ENCODE peak calls at places on chromosomes 3 and 15, in seven cellular contexts. One of them, this sample, is unnamed.

GRCh38 chr15:58628206-58629057 is 121.1 kb downstream of the ADAM10 start:
- DNase-seq in lower leg skin: no peak
- DNase-seq in ovary: no peak
- DNase-seq in spleen: no peak
- DNase-seq in GM12891: no peak
- DNase-seq in uterus: no peak
- DNase-seq in testis: no peak
- DNase-seq in this sample: no peak

GRCh38 chr3:24494616-24495333 is at the start of gene THRB:
- DNase-seq in lower leg skin: peak
- DNase-seq in ovary: peak
- DNase-seq in uterus: peak
- DNase-seq in testis: peak
- DNase-seq in GM12891: peak
- DNase-seq in spleen: peak
- DNase-seq in this sample: no peak

GRCh38 chr15:58666957-58667356 is 82.5 kb downstream of the ADAM10 start:
- DNase-seq in lower leg skin: no peak
- DNase-seq in ovary: no peak
- DNase-seq in GM12891: no peak
- DNase-seq in testis: no peak
- DNase-seq in spleen: no peak
- DNase-seq in uterus: no peak
- DNase-seq in this sample: no peak

GRCh38 chr15:67149859-67150824 is 84.7 kb downstream of the SMAD3 start:
- DNase-seq in uterus: peak
- DNase-seq in ovary: peak
- DNase-seq in GM12891: no peak
- DNase-seq in lower leg skin: no peak
- DNase-seq in testis: peak
- DNase-seq in spleen: no peak
- DNase-seq in this sample: peak

GRCh38 chr3:20075197-20075596 is 35.0 kb downstream of the KAT2B start:
- DNase-seq in lower leg skin: no peak
- DNase-seq in uterus: no peak
- DNase-seq in spleen: no peak
- DNase-seq in ovary: no peak
- DNase-seq in testis: no peak
- DNase-seq in GM12891: no peak
- DNase-seq in this sample: no peak

GRCh38 chr3:10344147-10344943 is 23.4 kb upstream of the SEC13 start:
- DNase-seq in uterus: peak
- DNase-seq in lower leg skin: no peak
- DNase-seq in testis: peak
- DNase-seq in spleen: peak
- DNase-seq in ovary: no peak
- DNase-seq in GM12891: peak
- DNase-seq in this sample: no peak

GRCh38 chr15:67456677-67457529 is 64.0 kb upstream of the C15orf61 start:
- DNase-seq in lower leg skin: peak
- DNase-seq in testis: peak
- DNase-seq in uterus: peak
- DNase-seq in GM12891: peak
- DNase-seq in spleen: peak
- DNase-seq in ovary: peak
- DNase-seq in this sample: peak

GRCh38 chr3:134253475-134254231 is 3.0 kb upstream of the RYK start:
- DNase-seq in GM12891: no peak
- DNase-seq in ovary: no peak
- DNase-seq in lower leg skin: no peak
- DNase-seq in spleen: no peak
- DNase-seq in uterus: no peak
- DNase-seq in testis: no peak
- DNase-seq in this sample: no peak

GRCh38 chr15:59298255-59298856 is 74.3 kb downstream of the MYO1E start:
- DNase-seq in uterus: no peak
- DNase-seq in spleen: no peak
- DNase-seq in lower leg skin: no peak
- DNase-seq in testis: no peak
- DNase-seq in ovary: no peak
- DNase-seq in GM12891: peak
- DNase-seq in this sample: no peak

GRCh38 chr3:105367063-105367405 is 325 bp downstream of the ALCAM start:
- DNase-seq in GM12891: no peak
- DNase-seq in uterus: no peak
- DNase-seq in ovary: peak
- DNase-seq in testis: peak
- DNase-seq in spleen: peak
- DNase-seq in lower leg skin: no peak
- DNase-seq in this sample: no peak

GRCh38 chr3:128197855-128198254 is 44.6 kb downstream of the EEFSEC start:
- DNase-seq in lower leg skin: no peak
- DNase-seq in testis: no peak
- DNase-seq in spleen: no peak
- DNase-seq in uterus: no peak
- DNase-seq in GM12891: no peak
- DNase-seq in ovary: no peak
- DNase-seq in this sample: no peak

GRCh38 chr3:72338082-72338941 is 509.9 kb downstream of the SHQ1 start:
- DNase-seq in testis: no peak
- DNase-seq in lower leg skin: no peak
- DNase-seq in GM12891: no peak
- DNase-seq in ovary: no peak
- DNase-seq in uterus: no peak
- DNase-seq in spleen: peak
- DNase-seq in this sample: peak

GRCh38 chr15:82530006-82530405 is 10.3 kb downstream of the RPS17 start:
- DNase-seq in uterus: no peak
- DNase-seq in lower leg skin: peak
- DNase-seq in ovary: no peak
- DNase-seq in spleen: no peak
- DNase-seq in GM12891: no peak
- DNase-seq in testis: no peak
- DNase-seq in this sample: no peak

GRCh38 chr15:92074646-92075045 is 221.1 kb downstream of the SLCO3A1 start:
- DNase-seq in lower leg skin: no peak
- DNase-seq in spleen: no peak
- DNase-seq in ovary: no peak
- DNase-seq in testis: no peak
- DNase-seq in uterus: no peak
- DNase-seq in GM12891: no peak
- DNase-seq in this sample: no peak

GRCh38 chr3:19154693-19155250 is 6.5 kb downstream of the KCNH8 start:
- DNase-seq in GM12891: no peak
- DNase-seq in spleen: no peak
- DNase-seq in testis: no peak
- DNase-seq in lower leg skin: no peak
- DNase-seq in uterus: no peak
- DNase-seq in ovary: no peak
- DNase-seq in this sample: no peak

GRCh38 chr15:97547381-97547780 is 413.1 kb upstream of the ARRDC4 start:
- DNase-seq in uterus: no peak
- DNase-seq in GM12891: no peak
- DNase-seq in ovary: no peak
- DNase-seq in lower leg skin: no peak
- DNase-seq in spleen: no peak
- DNase-seq in testis: no peak
- DNase-seq in this sample: no peak

GRCh38 chr3:46212101-46212500 is 4.0 kb upstream of the CCR1 start:
- DNase-seq in spleen: no peak
- DNase-seq in lower leg skin: no peak
- DNase-seq in testis: no peak
- DNase-seq in uterus: no peak
- DNase-seq in GM12891: no peak
- DNase-seq in ovary: no peak
- DNase-seq in this sample: no peak

GRCh38 chr15:94395626-94396025 is 164.3 kb downstream of the MCTP2 start:
- DNase-seq in ovary: no peak
- DNase-seq in uterus: no peak
- DNase-seq in lower leg skin: no peak
- DNase-seq in GM12891: no peak
- DNase-seq in spleen: no peak
- DNase-seq in testis: no peak
- DNase-seq in this sample: no peak

GRCh38 chr15:54298396-54298795 is 320.2 kb downstream of the UNC13C start:
- DNase-seq in GM12891: no peak
- DNase-seq in ovary: no peak
- DNase-seq in spleen: no peak
- DNase-seq in lower leg skin: no peak
- DNase-seq in uterus: no peak
- DNase-seq in testis: no peak
- DNase-seq in this sample: no peak

GRCh38 chr3:139264375-139264774 is 79.4 kb upstream of the MRPS22 start:
- DNase-seq in uterus: no peak
- DNase-seq in testis: no peak
- DNase-seq in spleen: peak
- DNase-seq in ovary: no peak
- DNase-seq in GM12891: no peak
- DNase-seq in lower leg skin: no peak
- DNase-seq in this sample: no peak

GRCh38 chr3:9965200-9965875 is 13.1 kb upstream of the PRRT3 start:
- DNase-seq in GM12891: no peak
- DNase-seq in spleen: no peak
- DNase-seq in ovary: no peak
- DNase-seq in testis: no peak
- DNase-seq in lower leg skin: no peak
- DNase-seq in uterus: no peak
- DNase-seq in this sample: no peak

GRCh38 chr3:149376728-149377407 is 581 bp downstream of the TM4SF1 start:
- DNase-seq in uterus: no peak
- DNase-seq in ovary: no peak
- DNase-seq in lower leg skin: no peak
- DNase-seq in testis: no peak
- DNase-seq in spleen: no peak
- DNase-seq in GM12891: no peak
- DNase-seq in this sample: no peak

GRCh38 chr3:37210230-37210629 is 35.8 kb upstream of the LRRFIP2 start:
- DNase-seq in testis: no peak
- DNase-seq in GM12891: no peak
- DNase-seq in spleen: no peak
- DNase-seq in lower leg skin: no peak
- DNase-seq in uterus: no peak
- DNase-seq in ovary: no peak
- DNase-seq in this sample: no peak

GRCh38 chr3:198027799-198028390 is 67.9 kb downstream of the LMLN start:
- DNase-seq in lower leg skin: no peak
- DNase-seq in ovary: no peak
- DNase-seq in uterus: no peak
- DNase-seq in testis: no peak
- DNase-seq in GM12891: no peak
- DNase-seq in spleen: no peak
- DNase-seq in this sample: no peak

GRCh38 chr3:72953325-72953956 is 43.2 kb upstream of the PPP4R2 start:
- DNase-seq in ovary: peak
- DNase-seq in spleen: no peak
- DNase-seq in GM12891: no peak
- DNase-seq in testis: peak
- DNase-seq in uterus: peak
- DNase-seq in lower leg skin: no peak
- DNase-seq in this sample: peak

GRCh38 chr15:89802231-89802928 is 12.3 kb downstream of the ANPEP start:
- DNase-seq in uterus: no peak
- DNase-seq in GM12891: no peak
- DNase-seq in lower leg skin: no peak
- DNase-seq in spleen: peak
- DNase-seq in ovary: no peak
- DNase-seq in testis: no peak
- DNase-seq in this sample: no peak
- TF ChIP-seq POLR2A in uterus: no peak
- TF ChIP-seq POLR2A in GM12891: no peak
- TF ChIP-seq POLR2A in lower leg skin: no peak
- TF ChIP-seq POLR2A in spleen: no peak
- TF ChIP-seq POLR2A in ovary: no peak
- TF ChIP-seq POLR2A in testis: no peak
- TF ChIP-seq POLR2A in this sample: no peak

GRCh38 chr15:75213212-75213767 is 11.6 kb downstream of the C15orf39 start:
- DNase-seq in GM12891: no peak
- DNase-seq in uterus: no peak
- DNase-seq in testis: no peak
- DNase-seq in spleen: no peak
- DNase-seq in lower leg skin: no peak
- DNase-seq in ovary: no peak
- DNase-seq in this sample: no peak
- TF ChIP-seq POLR2A in GM12891: no peak
- TF ChIP-seq POLR2A in uterus: no peak
- TF ChIP-seq POLR2A in testis: no peak
- TF ChIP-seq POLR2A in spleen: no peak
- TF ChIP-seq POLR2A in lower leg skin: no peak
- TF ChIP-seq POLR2A in ovary: no peak
- TF ChIP-seq POLR2A in this sample: no peak

DNA sequence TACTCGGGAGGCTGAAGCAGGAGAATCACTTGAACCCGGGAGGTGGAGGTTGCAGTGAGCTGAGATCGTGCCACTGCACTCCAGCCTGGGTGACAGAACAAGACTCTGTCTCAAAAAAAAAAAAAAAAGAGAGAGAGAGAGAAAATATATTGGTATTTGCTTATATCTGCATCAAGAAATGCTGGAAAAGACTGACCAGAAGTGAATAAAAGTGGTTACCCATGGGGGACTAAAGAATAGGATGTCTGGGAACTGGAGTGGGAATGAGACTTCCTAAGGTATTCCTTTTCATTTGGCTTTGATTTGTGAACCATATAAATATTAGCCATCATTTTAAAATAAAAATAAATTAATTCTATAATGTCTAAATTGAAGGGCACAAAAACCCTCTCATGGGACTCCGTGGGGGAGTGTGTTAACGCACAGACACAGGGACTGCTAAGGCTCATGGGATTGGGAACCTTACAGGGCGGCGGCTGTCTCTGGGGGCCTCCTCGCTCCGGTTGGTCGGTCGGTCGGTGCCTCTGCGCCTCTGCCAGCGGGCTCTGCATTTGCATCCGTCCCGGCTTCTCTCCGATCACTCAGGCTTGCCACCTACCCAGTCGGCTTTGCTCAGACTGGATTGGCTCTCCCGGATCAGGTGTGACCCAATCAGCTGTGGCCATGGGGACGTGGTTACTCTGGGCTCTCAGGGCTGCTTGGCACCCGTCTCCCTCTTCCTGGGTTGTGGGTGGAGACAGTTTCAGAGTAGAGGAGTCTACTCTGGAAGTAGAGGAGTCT is 12.7 kb upstream of the TSPAN3 start:
- DNase-seq in testis: peak
- DNase-seq in ovary: peak
- DNase-seq in GM12891: peak
- DNase-seq in spleen: peak
- DNase-seq in lower leg skin: peak
- DNase-seq in uterus: peak
- DNase-seq in this sample: no peak
- TF ChIP-seq POLR2A in testis: no peak
- TF ChIP-seq POLR2A in ovary: no peak
- TF ChIP-seq POLR2A in GM12891: no peak
- TF ChIP-seq POLR2A in spleen: no peak
- TF ChIP-seq POLR2A in lower leg skin: no peak
- TF ChIP-seq POLR2A in uterus: no peak
- TF ChIP-seq POLR2A in this sample: no peak

DNA sequence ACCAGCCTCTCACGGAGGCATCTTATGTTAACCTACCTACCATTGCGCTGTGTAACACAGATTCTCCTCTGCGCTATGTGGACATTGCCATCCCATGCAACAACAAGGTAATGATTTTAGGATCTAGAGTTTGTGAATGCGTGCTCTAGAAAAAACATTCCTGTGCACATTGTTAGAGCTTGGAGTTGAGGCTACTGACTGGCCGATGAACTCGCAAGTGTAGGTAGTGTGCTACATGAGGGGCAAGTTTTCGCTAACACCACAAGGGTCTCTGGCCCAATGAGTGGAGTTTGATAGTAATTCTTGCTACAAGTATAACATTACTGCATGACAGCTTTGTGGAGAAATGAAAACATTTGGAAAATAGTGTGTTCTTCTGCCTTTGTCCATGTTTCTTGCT is 4.4 kb downstream of the RPSA start:
- DNase-seq in ovary: no peak
- DNase-seq in lower leg skin: no peak
- DNase-seq in uterus: no peak
- DNase-seq in testis: no peak
- DNase-seq in spleen: no peak
- DNase-seq in GM12891: no peak
- DNase-seq in this sample: no peak
- TF ChIP-seq POLR2A in ovary: no peak
- TF ChIP-seq POLR2A in lower leg skin: no peak
- TF ChIP-seq POLR2A in uterus: no peak
- TF ChIP-seq POLR2A in testis: no peak
- TF ChIP-seq POLR2A in spleen: no peak
- TF ChIP-seq POLR2A in GM12891: no peak
- TF ChIP-seq POLR2A in this sample: no peak

This sample was measured in H54.